ENCODE peak calls at places on chromosomes 4 and X, in ten cellular contexts. One of them, this sample, is unnamed.

GRCh38 chr4:93184093-93184492 is 644.5 kb upstream of the ATOH1 start:
- DNase-seq in skeletal muscle cell: no peak
- DNase-seq in prostate gland: peak; percentile 28
- DNase-seq in iPS DF 6.9: no peak
- DNase-seq in COR-L47: peak; percentile 71
- DNase-seq in NCI-H2029 treated with DMSO at 0.1 percent for 48 hours: peak; percentile 88
- DNase-seq in GM03348: no peak
- DNase-seq in T-cell: no peak
- DNase-seq in pons: no peak
- DNase-seq in left cardiac atrium: no peak
- DNase-seq in this sample: peak; percentile 87

GRCh38 chrX:41334866-41335589 is 1.1 kb downstream of the DDX3X start:
- DNase-seq in left cardiac atrium: peak; percentile 76
- DNase-seq in NCI-H2029 treated with DMSO at 0.1 percent for 48 hours: no peak
- DNase-seq in prostate gland: peak; percentile 29
- DNase-seq in GM03348: peak; percentile 65
- DNase-seq in COR-L47: no peak
- DNase-seq in T-cell: peak; percentile 57
- DNase-seq in pons: no peak
- DNase-seq in skeletal muscle cell: no peak
- DNase-seq in iPS DF 6.9: no peak
- DNase-seq in this sample: no peak

GRCh38 chr4:97910005-97910404 is 233.3 kb downstream of the STPG2 start:
- DNase-seq in COR-L47: peak; percentile 14
- DNase-seq in T-cell: no peak
- DNase-seq in left cardiac atrium: no peak
- DNase-seq in skeletal muscle cell: no peak
- DNase-seq in pons: no peak
- DNase-seq in prostate gland: no peak
- DNase-seq in NCI-H2029 treated with DMSO at 0.1 percent for 48 hours: no peak
- DNase-seq in iPS DF 6.9: peak; percentile 27
- DNase-seq in GM03348: no peak
- DNase-seq in this sample: no peak

GRCh38 chrX:74104356-74105065 is 199.5 kb upstream of the ZCCHC13 start:
- DNase-seq in GM03348: no peak
- DNase-seq in skeletal muscle cell: no peak
- DNase-seq in pons: no peak
- DNase-seq in prostate gland: no peak
- DNase-seq in NCI-H2029 treated with DMSO at 0.1 percent for 48 hours: no peak
- DNase-seq in iPS DF 6.9: no peak
- DNase-seq in T-cell: no peak
- DNase-seq in left cardiac atrium: no peak
- DNase-seq in COR-L47: no peak
- DNase-seq in this sample: no peak

GRCh38 chr4:112321768-112322684 is 24.9 kb downstream of the ALPK1 start:
- DNase-seq in GM03348: peak; percentile 69
- DNase-seq in NCI-H2029 treated with DMSO at 0.1 percent for 48 hours: peak; percentile 31
- DNase-seq in T-cell: peak; percentile 65
- DNase-seq in iPS DF 6.9: peak; percentile 31
- DNase-seq in prostate gland: peak; percentile 33
- DNase-seq in skeletal muscle cell: peak; percentile 10
- DNase-seq in COR-L47: peak; percentile 40
- DNase-seq in pons: peak; percentile 58
- DNase-seq in left cardiac atrium: peak; percentile 68
- DNase-seq in this sample: no peak

GRCh38 chr4:166078383-166078782 is 205.3 kb downstream of the TLL1 start:
- DNase-seq in COR-L47: no peak
- DNase-seq in prostate gland: no peak
- DNase-seq in NCI-H2029 treated with DMSO at 0.1 percent for 48 hours: no peak
- DNase-seq in T-cell: no peak
- DNase-seq in left cardiac atrium: no peak
- DNase-seq in pons: no peak
- DNase-seq in skeletal muscle cell: no peak
- DNase-seq in iPS DF 6.9: no peak
- DNase-seq in GM03348: no peak
- DNase-seq in this sample: no peak

GRCh38 chr4:107818301-107818910 is 6.3 kb upstream of the SGMS2 start:
- DNase-seq in pons: no peak
- DNase-seq in skeletal muscle cell: no peak
- DNase-seq in iPS DF 6.9: no peak
- DNase-seq in prostate gland: no peak
- DNase-seq in NCI-H2029 treated with DMSO at 0.1 percent for 48 hours: no peak
- DNase-seq in GM03348: no peak
- DNase-seq in COR-L47: peak; percentile 42
- DNase-seq in T-cell: no peak
- DNase-seq in left cardiac atrium: no peak
- DNase-seq in this sample: no peak

GRCh38 chr4:87937523-87937922 is 38.0 kb upstream of the SPP1 start:
- DNase-seq in prostate gland: no peak
- DNase-seq in iPS DF 6.9: no peak
- DNase-seq in COR-L47: no peak
- DNase-seq in left cardiac atrium: no peak
- DNase-seq in GM03348: no peak
- DNase-seq in pons: no peak
- DNase-seq in T-cell: no peak
- DNase-seq in NCI-H2029 treated with DMSO at 0.1 percent for 48 hours: no peak
- DNase-seq in skeletal muscle cell: no peak
- DNase-seq in this sample: no peak

GRCh38 chr4:113300384-113301011 is 251.0 kb downstream of the ANK2 start:
- DNase-seq in prostate gland: no peak
- DNase-seq in GM03348: peak; percentile 51
- DNase-seq in pons: no peak
- DNase-seq in COR-L47: no peak
- DNase-seq in iPS DF 6.9: no peak
- DNase-seq in NCI-H2029 treated with DMSO at 0.1 percent for 48 hours: no peak
- DNase-seq in left cardiac atrium: peak; percentile 39
- DNase-seq in skeletal muscle cell: peak; percentile 92
- DNase-seq in T-cell: no peak
- DNase-seq in this sample: no peak

GRCh38 chr4:183098080-183098722 is 856 bp upstream of the WWC2 start:
- DNase-seq in left cardiac atrium: peak; percentile 75
- DNase-seq in T-cell: peak; percentile 3
- DNase-seq in skeletal muscle cell: no peak
- DNase-seq in COR-L47: no peak
- DNase-seq in pons: no peak
- DNase-seq in GM03348: peak; percentile 86
- DNase-seq in iPS DF 6.9: no peak
- DNase-seq in NCI-H2029 treated with DMSO at 0.1 percent for 48 hours: no peak
- DNase-seq in prostate gland: peak; percentile 50
- DNase-seq in this sample: no peak

GRCh38 chr4:86594559-86595425 is 677 bp downstream of the PTPN13 start:
- DNase-seq in prostate gland: peak; percentile 48
- DNase-seq in GM03348: peak; percentile 86
- DNase-seq in T-cell: no peak
- DNase-seq in left cardiac atrium: peak; percentile 50
- DNase-seq in pons: peak; percentile 78
- DNase-seq in COR-L47: peak; percentile 43
- DNase-seq in skeletal muscle cell: peak; percentile 79
- DNase-seq in iPS DF 6.9: no peak
- DNase-seq in NCI-H2029 treated with DMSO at 0.1 percent for 48 hours: peak; percentile 45
- DNase-seq in this sample: no peak

GRCh38 chrX:21657318-21658151 is 595 bp downstream of the KLHL34 start:
- DNase-seq in GM03348: no peak
- DNase-seq in T-cell: no peak
- DNase-seq in left cardiac atrium: no peak
- DNase-seq in COR-L47: no peak
- DNase-seq in prostate gland: no peak
- DNase-seq in NCI-H2029 treated with DMSO at 0.1 percent for 48 hours: no peak
- DNase-seq in pons: no peak
- DNase-seq in skeletal muscle cell: no peak
- DNase-seq in iPS DF 6.9: no peak
- DNase-seq in this sample: no peak

GRCh38 chr4:113692809-113693411 is 68.6 kb downstream of the CAMK2D start:
- DNase-seq in COR-L47: no peak
- DNase-seq in left cardiac atrium: no peak
- DNase-seq in skeletal muscle cell: no peak
- DNase-seq in T-cell: no peak
- DNase-seq in iPS DF 6.9: no peak
- DNase-seq in pons: no peak
- DNase-seq in NCI-H2029 treated with DMSO at 0.1 percent for 48 hours: no peak
- DNase-seq in prostate gland: no peak
- DNase-seq in GM03348: no peak
- DNase-seq in this sample: no peak